ENCODE peak calls at places on chromosomes 3 and 15, in seven cellular contexts. Y is NCI-H69, R is kidney glomerular epithelial cell, I is right atrium auricular region, U is ACHN, P is M059J, S is GM20000. X is an unnamed sample.

GRCh38 chr3:29144807-29145206 is 136.1 kb upstream of the RBMS3 start:
- DNase-seq in Y (peak; percentile 20), R (peak; percentile 47), I (no peak), U (no peak), P (peak; percentile 2), S (no peak), X (peak; percentile 71)

GRCh38 chr15:59885832-59886231 is 118.3 kb upstream of the FOXB1 start:
- DNase-seq in Y (peak; percentile 100), R (peak; percentile 36), I (no peak), U (no peak), P (peak; percentile 66), S (no peak), X (peak; percentile 98)

GRCh38 chr15:34456658-34457057 is 19.1 kb upstream of the GOLGA8A start:
- DNase-seq in Y (peak; percentile 18), R (no peak), I (no peak), U (no peak), P (no peak), S (no peak), X (no peak)

GRCh38 chr3:131216801-131217200 is 164.8 kb upstream of the NUDT16 start:
- DNase-seq in Y (peak; percentile 69), R (peak; percentile 77), I (peak; percentile 82), U (peak; percentile 73), P (peak; percentile 97), S (no peak), X (no peak)

GRCh38 chr3:101303089-101303731 is 17.2 kb downstream of the IMPG2 start:
- DNase-seq in Y (no peak), R (no peak), I (no peak), U (no peak), P (peak; percentile 60), S (no peak), X (no peak)

GRCh38 chr15:89111961-89112340 is 23.7 kb downstream of the ABHD2 start:
- DNase-seq in Y (no peak), R (no peak), I (no peak), U (no peak), P (no peak), S (no peak), X (no peak)

GRCh38 chr3:156298938-156299337 is 178.6 kb downstream of the KCNAB1 start:
- DNase-seq in Y (no peak), R (no peak), I (peak; percentile 65), U (no peak), P (no peak), S (no peak), X (no peak)

GRCh38 chr15:59380902-59381610 is 8.4 kb upstream of the MYO1E start:
- DNase-seq in Y (no peak), R (no peak), I (no peak), U (no peak), P (peak; percentile 20), S (no peak), X (no peak)

GRCh38 chr3:98730338-98730737 is 32.8 kb upstream of the ST3GAL6 start:
- DNase-seq in Y (no peak), R (no peak), I (no peak), U (no peak), P (peak; percentile 83), S (peak; percentile 77), X (no peak)

GRCh38 chr15:89136818-89137772 is 48.8 kb downstream of the ABHD2 start:
- DNase-seq in Y (no peak), R (no peak), I (peak; percentile 73), U (no peak), P (no peak), S (no peak), X (no peak)

GRCh38 chr3:52039426-52039825 is 16.9 kb downstream of the DUSP7 start:
- DNase-seq in Y (no peak), R (no peak), I (no peak), U (no peak), P (no peak), S (no peak), X (no peak)

GRCh38 chr3:157204431-157204830 is 44.5 kb upstream of the CCNL1 start:
- DNase-seq in Y (peak; percentile 34), R (peak; percentile 31), I (no peak), U (peak; percentile 53), P (peak; percentile 57), S (no peak), X (peak; percentile 57)

X was measured in NCI-H82.